ENCODE peak calls at places on chromosomes 5 and 9, in seven cellular contexts. K is psoas muscle, S is body of pancreas, X is Peyer's patch, B is astrocyte, D is sigmoid colon, G is tibial artery. O is an unnamed sample.

GRCh38 chr9:113876806-113877236 is 712 bp downstream of the ZNF618 start:
- DNase-seq in B (no peak), K (no peak), G (no peak), D (no peak), S (no peak), X (no peak), O (no peak)

GRCh38 chr5:103847060-103847459 is 284.5 kb upstream of the NUDT12 start:
- DNase-seq in D (no peak), S (no peak), B (peak; percentile 38), K (no peak), G (no peak), X (no peak), O (no peak)

GRCh38 chr5:90379652-90380051 is 29.9 kb downstream of the CETN3 start:
- DNase-seq in B (no peak), K (no peak), G (no peak), D (no peak), S (no peak), X (no peak), O (no peak)

GRCh38 chr5:92401492-92401891 is 1018.4 kb upstream of the ARRDC3 start:
- DNase-seq in X (no peak), S (no peak), G (no peak), K (no peak), B (peak; percentile 71), D (no peak), O (no peak)

GRCh38 chr5:149358294-149358651 is 427 bp downstream of the PCYOX1L start:
- DNase-seq in X (peak; percentile 68), G (no peak), S (peak; percentile 47), K (peak; percentile 54), D (peak; percentile 86), B (no peak), O (peak; percentile 56)

GRCh38 chr9:91119147-91119546 is 242.6 kb downstream of the AUH start:
- DNase-seq in X (no peak), S (no peak), D (no peak), K (no peak), G (no peak), B (peak; percentile 50), O (no peak)

GRCh38 chr9:82206946-82207345 is 218.4 kb downstream of the SPATA31D1 start:
- DNase-seq in X (no peak), G (no peak), K (no peak), S (no peak), B (no peak), D (no peak), O (no peak)

GRCh38 chr5:147453901-147454814 is 55.7 kb downstream of the DPYSL3 start:
- DNase-seq in B (peak; percentile 78), K (peak; percentile 92), D (peak; percentile 96), S (peak; percentile 75), G (peak; percentile 84), X (peak; percentile 84), O (peak; percentile 78)

GRCh38 chr5:30866142-30866541 is 327.3 kb upstream of the CDH6 start:
- DNase-seq in S (no peak), D (no peak), X (no peak), B (no peak), K (no peak), G (no peak), O (no peak)

GRCh38 chr5:157828031-157828948 is 30.7 kb downstream of the CLINT1 start:
- DNase-seq in B (peak; percentile 15), K (no peak), S (no peak), G (no peak), D (no peak), X (no peak), O (no peak)

GRCh38 chr9:136625101-136626065 is 37.3 kb upstream of the EGFL7 start:
- DNase-seq in S (peak; percentile 90), D (peak; percentile 88), G (peak; percentile 81), X (peak; percentile 93), K (peak; percentile 76), B (peak; percentile 25), O (peak; percentile 79)

GRCh38 chr5:5736007-5736406 is 313.5 kb downstream of the ICE1 start:
- DNase-seq in G (no peak), D (no peak), S (no peak), K (no peak), X (no peak), B (no peak), O (no peak)

GRCh38 chr5:120767171-120767820 is 303.2 kb downstream of the PRR16 start:
- DNase-seq in K (no peak), S (no peak), G (no peak), B (peak; percentile 17), X (no peak), D (no peak), O (no peak)

GRCh38 chr5:180090098-180090768 is 18.7 kb upstream of the RNF130 start:
- DNase-seq in K (peak; percentile 76), S (peak; percentile 65), X (peak; percentile 79), D (peak; percentile 84), G (peak; percentile 29), B (peak; percentile 36), O (peak; percentile 79)

GRCh38 chr5:179194941-179195381 is 134.8 kb downstream of the ZNF354C start:
- DNase-seq in B (no peak), G (no peak), K (no peak), S (no peak), D (peak; percentile 56), X (peak; percentile 34), O (no peak)

GRCh38 chr9:136799079-136799853 is 3.1 kb downstream of the CCDC183 start:
- DNase-seq in B (no peak), S (peak; percentile 87), G (no peak), X (peak; percentile 80), K (no peak), D (no peak), O (no peak)

GRCh38 chr9:114283551-114284111 is 39.3 kb upstream of the ORM1 start:
- DNase-seq in X (peak; percentile 43), G (no peak), D (peak; percentile 55), K (peak; percentile 4), B (no peak), S (no peak), O (no peak)

GRCh38 chr5:93632327-93632726 is 49.3 kb downstream of the NR2F1 start:
- DNase-seq in K (no peak), S (no peak), B (no peak), X (no peak), G (no peak), D (no peak), O (no peak)

GRCh38 chr5:130324953-130325671 is 420.8 kb downstream of the CHSY3 start:
- DNase-seq in X (no peak), K (no peak), S (no peak), G (no peak), D (no peak), B (peak; percentile 21), O (no peak)

GRCh38 chr5:172733179-172733973 is 37.6 kb downstream of the DUSP1 start:
- DNase-seq in K (peak; percentile 86), X (no peak), S (peak; percentile 80), B (peak; percentile 98), D (peak; percentile 96), G (peak; percentile 95), O (peak; percentile 59)

GRCh38 chr5:126497506-126497905 is 74.3 kb downstream of the GRAMD2B start:
- DNase-seq in X (no peak), S (no peak), D (no peak), B (no peak), G (no peak), K (no peak), O (no peak)

GRCh38 chr5:140883927-140884697 is 2.2 kb downstream of the PCDHA13 start:
- DNase-seq in X (no peak), G (no peak), B (no peak), D (no peak), K (no peak), S (no peak), O (no peak)

GRCh38 chr5:140881889-140882590 is at the start of gene PCDHA13:
- DNase-seq in S (peak; percentile 45), D (no peak), B (no peak), X (no peak), K (no peak), G (no peak), O (no peak)

GRCh38 chr5:140883373-140883772 is 1.4 kb downstream of the PCDHA13 start:
- DNase-seq in B (no peak), D (no peak), G (no peak), K (no peak), S (no peak), X (no peak), O (no peak)

GRCh38 chr5:140877262-140877581 is 2.1 kb downstream of the PCDHA12 start:
- DNase-seq in B (no peak), D (no peak), K (no peak), G (no peak), X (no peak), S (no peak), O (no peak)

GRCh38 chr5:140882591-140882899 is 621 bp downstream of the PCDHA13 start:
- DNase-seq in B (no peak), S (peak; percentile 16), K (no peak), D (no peak), X (no peak), G (no peak), O (no peak)
- TF ChIP-seq CTCF in B (peak; percentile 3), S (peak; percentile 3), K (no peak), D (no peak), X (no peak), G (no peak), O (no peak)

GRCh38 chr9:21970800-21971620 is 23.2 kb downstream of the CDKN2A start:
- DNase-seq in X (no peak), B (no peak), G (no peak), K (no peak), S (no peak), D (no peak), O (no peak)
- H3K27me3 ChIP-seq in X (peaks cover 79% of the 10 kb centered on the region), B (peaks cover 72% of the 10 kb centered on the region), G (peaks cover 100% of the 10 kb centered on the region), K (peaks cover 100% of the 10 kb centered on the region), S (peaks cover 77% of the 10 kb centered on the region), D (peaks cover 100% of the 10 kb centered on the region), O (peaks cover 99% of the 10 kb centered on the region)

DNA sequence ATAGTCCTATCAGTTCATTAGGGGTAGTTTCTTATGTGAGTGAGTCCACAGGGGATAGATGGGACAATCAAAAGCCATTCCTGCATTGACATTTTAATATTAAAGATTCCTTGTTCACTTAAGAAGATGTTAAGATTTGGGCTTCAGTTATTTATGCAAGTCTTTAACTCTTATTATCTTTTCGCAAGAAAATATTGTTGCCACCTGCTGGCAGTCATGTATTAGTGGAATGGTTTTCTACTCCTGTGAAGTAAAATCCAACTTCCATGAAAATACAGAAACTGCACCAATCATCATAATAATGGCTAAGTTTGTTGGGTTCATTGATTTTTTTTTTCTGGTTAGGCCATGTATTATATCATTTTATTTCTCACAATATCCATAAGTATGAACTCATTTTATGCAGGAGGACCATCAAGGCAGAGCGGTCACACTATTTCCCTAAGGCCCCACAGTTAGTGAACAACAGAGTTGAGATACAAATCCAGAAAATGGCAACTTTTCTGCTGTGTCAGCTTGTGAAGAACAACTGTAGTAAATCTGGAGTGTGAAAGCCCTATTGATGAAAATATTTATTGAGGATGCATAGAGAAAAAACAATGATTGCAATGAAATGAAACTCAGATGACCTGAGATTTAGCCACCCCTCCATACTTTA is 88.5 kb upstream of the TXNDC8 start:
- DNase-seq in S (no peak), K (no peak), D (no peak), B (peak; percentile 27), G (no peak), X (no peak), O (no peak)
- TF ChIP-seq CTCF in S (peak; percentile 21), K (no peak), D (peak; percentile 11), B (peak; percentile 39), G (no peak), X (peak; percentile 41), O (no peak)

DNA sequence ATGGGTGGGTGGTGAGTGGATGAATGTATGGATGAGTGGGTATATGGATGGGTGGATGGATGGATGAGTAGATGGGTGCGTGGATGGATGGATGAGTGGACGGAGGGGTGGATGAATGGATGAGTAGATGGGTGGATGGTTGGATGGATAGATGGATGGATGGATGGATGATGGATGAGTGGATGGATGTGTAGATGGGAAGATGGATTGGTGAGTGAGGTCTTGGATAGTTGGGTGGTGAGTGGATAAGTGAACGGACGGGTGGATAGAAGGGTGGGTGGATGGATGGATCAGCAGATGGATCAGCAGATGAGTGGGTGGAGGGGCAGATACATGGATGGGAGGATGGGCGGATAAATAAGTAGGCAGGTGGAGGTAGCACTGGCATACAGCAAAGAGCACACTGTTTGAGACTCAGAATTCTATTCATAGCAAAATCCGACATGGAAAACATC is 163.5 kb downstream of the C9orf50 start:
- DNase-seq in D (no peak), S (no peak), G (no peak), K (no peak), X (no peak), B (no peak), O (no peak)
- H3K27me3 ChIP-seq in D (no peaks in the 10 kb centered on the region), S (no peaks in the 10 kb centered on the region), G (no peaks in the 10 kb centered on the region), K (no peaks in the 10 kb centered on the region), X (no peaks in the 10 kb centered on the region), B (no peaks in the 10 kb centered on the region), O (no peaks in the 10 kb centered on the region)